ENCODE peak calls at places on chromosome 11, in four cellular contexts. J is dorsolateral prefrontal cortex, L is GM03348, I is astrocyte of the spinal cord. Y is an unnamed sample.

GRCh38 chr11:119844808-119845207 is 115.8 kb upstream of the NECTIN1 start:
- DNase-seq in J (no peak), L (no peak), I (no peak), Y (no peak)

GRCh38 chr11:115092516-115092915 is 411.7 kb downstream of the CADM1 start:
- DNase-seq in J (no peak), L (no peak), I (no peak), Y (no peak)

GRCh38 chr11:70111269-70112016 is 33.3 kb downstream of the ANO1 start:
- DNase-seq in J (no peak), L (no peak), I (peak), Y (peak)

GRCh38 chr11:61429346-61429690 is 457 bp downstream of the CPSF7 start:
- DNase-seq in J (no peak), L (peak), I (peak), Y (peak)

GRCh38 chr11:83068573-83068972 is 3.1 kb downstream of the RAB30 start:
- DNase-seq in J (no peak), L (no peak), I (no peak), Y (no peak)

GRCh38 chr11:117679464-117679863 is 117.6 kb downstream of the DSCAML1 start:
- DNase-seq in J (no peak), L (no peak), I (no peak), Y (no peak)

GRCh38 chr11:64141081-64141783 is 24.7 kb downstream of the MACROD1 start:
- DNase-seq in J (no peak), L (no peak), I (no peak), Y (no peak)

GRCh38 chr11:6610591-6610990 is 1.4 kb downstream of the TAF10 start:
- DNase-seq in J (no peak), L (no peak), I (no peak), Y (no peak)

GRCh38 chr11:72939031-72939430 is 124.8 kb downstream of the ATG16L2 start:
- DNase-seq in J (no peak), L (no peak), I (no peak), Y (no peak)

GRCh38 chr11:23840872-23841271 is 656.0 kb upstream of the LUZP2 start:
- DNase-seq in J (no peak), L (no peak), I (no peak), Y (no peak)

GRCh38 chr11:110858556-110858921 is 146.3 kb upstream of the ARHGAP20 start:
- DNase-seq in J (no peak), L (no peak), I (peak), Y (peak)

GRCh38 chr11:46736146-46736545 is 17.1 kb downstream of the F2 start:
- DNase-seq in J (no peak), L (no peak), I (no peak), Y (no peak)

GRCh38 chr11:19995131-19995530 is 165.1 kb downstream of the DBX1 start:
- DNase-seq in J (no peak), L (peak), I (peak), Y (peak)

GRCh38 chr11:35911013-35911412 is 32.8 kb upstream of the LDLRAD3 start:
- DNase-seq in J (no peak), L (no peak), I (peak), Y (peak)

Y was measured in cardiac fibroblast.